ENCODE peak calls at places on chromosomes 11 and 22, in six cellular contexts. U, Y, N, W, F and K are unnamed samples. For H3K4me1, the result is how much of the 10 kb centered on the place peaks cover.

GRCh38 chr22:35961480-35961902 is 67.1 kb downstream of the RBFOX2 start:
- DNase-seq in U (peak), Y (no peak), N (peak), W (peak), F (no peak), K (no peak)

GRCh38 chr22:38032681-38033521 is 24.3 kb upstream of the PICK1 start:
- DNase-seq in U (peak), Y (no peak), N (no peak), W (no peak), F (no peak), K (no peak)

GRCh38 chr22:36775589-36775965 is 342 bp downstream of the IFT27 start:
- DNase-seq in U (peak), Y (no peak), N (peak), W (peak), F (peak), K (peak)

GRCh38 chr11:131754671-131755070 is 384.3 kb downstream of the NTM start:
- DNase-seq in U (peak), Y (no peak), N (no peak), W (no peak), F (no peak), K (no peak)

GRCh38 chr22:33302049-33302545 is 243.9 kb upstream of the SYN3 start:
- DNase-seq in U (peak), Y (peak), N (peak), W (peak), F (peak), K (peak)

GRCh38 chr11:60263434-60263833 is 17.0 kb upstream of the MS4A4A start:
- DNase-seq in U (no peak), Y (no peak), N (no peak), W (no peak), F (no peak), K (no peak)

GRCh38 chr11:19936461-19936860 is 223.8 kb downstream of the DBX1 start:
- DNase-seq in U (no peak), Y (no peak), N (no peak), W (no peak), F (no peak), K (no peak)

GRCh38 chr11:56885182-56885581 is 103.5 kb upstream of the OR5AK2 start:
- DNase-seq in U (no peak), Y (no peak), N (no peak), W (no peak), F (peak), K (no peak)

GRCh38 chr11:94513091-94513490 is 830 bp downstream of the C11orf97 start:
- DNase-seq in U (no peak), Y (no peak), N (no peak), W (no peak), F (peak), K (no peak)

GRCh38 chr11:69393178-69393832 is 88.2 kb upstream of the LINC01488 start:
- DNase-seq in U (no peak), Y (no peak), N (no peak), W (no peak), F (no peak), K (no peak)

GRCh38 chr22:38802671-38803121 is 8.8 kb upstream of the DNAL4 start:
- DNase-seq in U (peak), Y (no peak), N (no peak), W (peak), F (peak), K (no peak)

GRCh38 chr11:72478596-72479143 is 44.3 kb upstream of the CLPB start:
- DNase-seq in U (no peak), Y (no peak), N (no peak), W (no peak), F (no peak), K (no peak)

GRCh38 chr11:2096001-2096918 is 42.9 kb downstream of the IGF2 start:
- DNase-seq in U (peak), Y (no peak), N (no peak), W (no peak), F (no peak), K (no peak)

GRCh38 chr11:71489311-71490043 is 36.5 kb downstream of the NADSYN1 start:
- DNase-seq in U (peak), Y (peak), N (no peak), W (no peak), F (no peak), K (no peak)

GRCh38 chr11:14655435-14655834 is 11.8 kb downstream of the PDE3B start:
- DNase-seq in U (no peak), Y (no peak), N (no peak), W (no peak), F (no peak), K (no peak)

GRCh38 chr11:19777032-19777341 is 64.3 kb downstream of the NAV2 start:
- DNase-seq in U (no peak), Y (no peak), N (no peak), W (no peak), F (peak), K (peak)

GRCh38 chr22:24727218-24727851 is 47.2 kb downstream of the PIWIL3 start:
- DNase-seq in U (peak), Y (no peak), N (no peak), W (peak), F (no peak), K (no peak)

GRCh38 chr11:17803751-17804334 is 69.3 kb downstream of the KCNC1 start:
- DNase-seq in U (no peak), Y (no peak), N (no peak), W (no peak), F (no peak), K (no peak)

GRCh38 chr22:32501797-32502290 is 27.2 kb downstream of the FBXO7 start:
- DNase-seq in U (peak), Y (no peak), N (no peak), W (no peak), F (no peak), K (no peak)

GRCh38 chr11:38274031-38274430 is 1676.0 kb upstream of the RAG2 start:
- DNase-seq in U (no peak), Y (no peak), N (no peak), W (no peak), F (no peak), K (no peak)

GRCh38 chr11:88195908-88196307 is 20.7 kb upstream of the RAB38 start:
- DNase-seq in U (no peak), Y (no peak), N (no peak), W (no peak), F (no peak), K (no peak)

GRCh38 chr11:114197799-114198500 is 98.2 kb upstream of the NNMT start:
- DNase-seq in U (peak), Y (no peak), N (peak), W (peak), F (peak), K (no peak)

GRCh38 chr11:111456086-111456858 is 55.9 kb downstream of the BTG4 start:
- DNase-seq in U (no peak), Y (no peak), N (no peak), W (no peak), F (no peak), K (peak)

GRCh38 chr11:7571640-7572000 is 57.8 kb downstream of the PPFIBP2 start:
- DNase-seq in U (peak), Y (no peak), N (peak), W (peak), F (peak), K (peak)

GRCh38 chr11:86047275-86047991 is 21.5 kb downstream of the PICALM start:
- DNase-seq in U (peak), Y (no peak), N (no peak), W (no peak), F (no peak), K (peak)

GRCh38 chr11:10584071-10584501 is 15.6 kb upstream of the LYVE1 start:
- DNase-seq in U (peak), Y (no peak), N (peak), W (no peak), F (no peak), K (no peak)

GRCh38 chr11:100328626-100329340 is 358.3 kb upstream of the ARHGAP42 start:
- DNase-seq in U (peak), Y (no peak), N (no peak), W (no peak), F (no peak), K (no peak)

GRCh38 chr22:44391481-44392445 is 79.0 kb upstream of the SHISAL1 start:
- DNase-seq in U (no peak), Y (no peak), N (peak), W (peak), F (no peak), K (peak)

GRCh38 chr11:14812776-14813175 is 79.3 kb downstream of the CYP2R1 start:
- DNase-seq in U (peak), Y (no peak), N (no peak), W (no peak), F (no peak), K (no peak)

GRCh38 chr11:127376316-127376715 is 375.7 kb upstream of the KIRREL3 start:
- DNase-seq in U (no peak), Y (no peak), N (no peak), W (no peak), F (no peak), K (no peak)

GRCh38 chr11:67464411-67465189 is 4.5 kb downstream of the TMEM134 start:
- DNase-seq in U (peak), Y (peak), N (peak), W (peak), F (peak), K (peak)
- TF ChIP-seq POLR2A in U (no peak), Y (peak), N (no peak), W (no peak), F (peak), K (peak)

DNA sequence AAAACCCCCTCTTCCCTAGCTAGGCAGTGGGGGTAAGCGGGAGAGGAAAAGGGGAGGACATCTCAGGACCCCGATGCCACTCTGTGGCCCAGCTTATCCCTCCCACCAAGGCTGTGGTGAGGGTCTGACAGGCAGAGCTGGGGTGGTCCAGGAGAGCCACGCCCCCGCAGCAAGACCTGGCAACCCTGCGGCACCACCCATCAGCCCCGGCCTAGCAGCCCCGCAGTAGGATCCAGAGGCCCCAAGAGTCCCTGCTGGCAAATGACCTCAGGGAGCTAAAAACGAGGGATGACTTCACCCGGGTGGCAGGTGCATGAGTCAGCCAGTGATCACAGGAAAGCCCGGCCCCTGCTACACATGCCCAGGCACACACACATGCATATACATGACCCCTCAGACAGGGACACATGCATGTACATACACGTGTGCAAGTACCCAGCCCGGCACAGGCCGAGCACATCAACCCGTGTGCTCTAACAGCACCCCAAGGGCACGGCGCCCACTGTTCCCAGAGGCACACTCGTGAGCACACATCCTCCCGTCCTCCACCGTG is 32.3 kb downstream of the ARVCF start:
- DNase-seq in U (peak), Y (no peak), N (peak), W (peak), F (no peak), K (no peak)
- H3K4me1 ChIP-seq in U (under half), Y (under half), N (under half), W (under half), F (under half), K (under half)

GRCh38 chr11:65422633-65423515 is at the start of gene NEAT1:
- DNase-seq in U (peak), Y (no peak), N (peak), W (peak), F (peak), K (peak)

GRCh38 chr11:65424200-65425104 is 1.9 kb downstream of the NEAT1 start:
- DNase-seq in U (peak), Y (no peak), N (peak), W (no peak), F (peak), K (peak)

GRCh38 chr11:65422104-65422632 is 430 bp upstream of the NEAT1 start:
- DNase-seq in U (peak), Y (no peak), N (peak), W (peak), F (peak), K (peak)

GRCh38 chr11:65425105-65425970 is 2.7 kb downstream of the NEAT1 start:
- DNase-seq in U (peak), Y (no peak), N (peak), W (no peak), F (peak), K (no peak)

DNA sequence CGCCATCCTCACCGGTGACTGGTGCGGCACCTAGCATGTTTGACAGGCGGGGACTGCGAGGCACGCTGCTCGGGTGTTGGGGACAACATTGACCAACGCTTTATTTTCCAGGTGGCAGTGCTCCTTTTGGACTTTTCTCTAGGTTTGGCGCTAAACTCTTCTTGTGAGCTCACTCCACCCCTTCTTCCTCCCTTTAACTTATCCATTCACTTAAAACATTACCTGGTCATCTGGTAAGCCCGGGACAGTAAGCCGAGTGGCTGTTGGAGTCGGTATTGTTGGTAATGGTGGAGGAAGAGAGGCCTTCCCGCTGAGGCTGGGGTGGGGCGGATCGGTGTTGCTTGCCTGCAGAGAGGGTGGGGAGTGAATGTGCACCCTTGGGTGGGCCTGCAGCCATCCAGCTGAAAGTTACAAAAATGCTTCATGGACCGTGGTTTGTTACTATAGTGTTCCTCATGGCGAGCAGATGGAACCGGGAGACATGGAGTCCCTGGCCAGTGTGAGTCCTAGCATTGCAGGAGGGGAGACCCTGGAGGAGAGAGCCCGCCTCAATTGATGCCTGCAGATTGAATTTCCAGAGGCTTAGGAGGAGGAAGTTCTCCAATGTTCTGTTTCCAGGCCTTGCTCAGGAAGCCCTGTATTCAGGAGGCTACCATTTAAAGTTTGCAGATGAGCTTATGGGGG is 1.1 kb downstream of the NEAT1 start:
- DNase-seq in U (peak), Y (no peak), N (peak), W (no peak), F (peak), K (peak)
- TF ChIP-seq POLR2A in U (no peak), Y (peak), N (peak), W (no peak), F (no peak), K (peak)

GRCh38 chr11:108662700-108663099 is 2.2 kb upstream of the DDX10 start:
- DNase-seq in U (no peak), Y (no peak), N (no peak), W (no peak), F (no peak), K (no peak)
- H3K4me1 ChIP-seq in U (under half), Y (under half), N (under half), W (under half), F (under half), K (under half)

GRCh38 chr11:206516-207212 is 535 bp downstream of the BET1L start:
- DNase-seq in U (no peak), Y (no peak), N (peak), W (peak), F (peak), K (peak)

GRCh38 chr11:207213-208176 is at the start of the genes BET1L and RIC8A:
- DNase-seq in U (peak), Y (peak), N (peak), W (peak), F (peak), K (peak)

GRCh38 chr11:209275-210121 is 2.0 kb downstream of the RIC8A start:
- DNase-seq in U (no peak), Y (no peak), N (peak), W (no peak), F (no peak), K (no peak)

GRCh38 chr11:208917-209260 is 1.4 kb downstream of the RIC8A start:
- DNase-seq in U (no peak), Y (no peak), N (peak), W (peak), F (no peak), K (no peak)

GRCh38 chr11:208177-208916 is 839 bp downstream of the RIC8A start:
- DNase-seq in U (peak), Y (no peak), N (peak), W (peak), F (peak), K (peak)
- TF ChIP-seq POLR2A in U (peak), Y (peak), N (peak), W (peak), F (peak), K (peak)